ENCODE peak calls at places on chromosomes 6 and 20, in five cellular contexts. E is tibial nerve; X is CD8-positive, alpha-beta memory T cell; M is ascending aorta; H is pancreas. V is an unnamed sample. For H3K36me3, the result is how much of the 10 kb centered on the place peaks cover.

GRCh38 chr6:112130878-112131277 is 43.5 kb downstream of the FAM229B start:
- DNase-seq in E (no peak), X (no peak), M (no peak), H (no peak), V (peak)

GRCh38 chr6:168107191-168107940 is 28.4 kb upstream of the FRMD1 start:
- DNase-seq in E (no peak), X (no peak), H (peak), M (no peak), V (no peak)

GRCh38 chr6:110270166-110270565 is 88.0 kb downstream of the METTL24 start:
- DNase-seq in E (no peak), H (no peak), M (no peak), X (no peak), V (no peak)

GRCh38 chr6:131383421-131384411 is 189.3 kb upstream of the ARG1 start:
- DNase-seq in M (no peak), E (no peak), X (no peak), H (no peak), V (no peak)

GRCh38 chr6:107634147-107635057 is 144.5 kb downstream of the SOBP start:
- DNase-seq in M (no peak), E (no peak), X (peak), H (peak), V (no peak)

GRCh38 chr20:62958388-62959100 is 6.0 kb downstream of the SLC17A9 start:
- DNase-seq in M (no peak), X (no peak), H (no peak), E (no peak), V (no peak)

GRCh38 chr6:33668914-33669313 is 42.6 kb downstream of the UQCC2 start:
- DNase-seq in H (no peak), M (no peak), E (no peak), X (peak), V (peak)

GRCh38 chr20:36084897-36085617 is 69.5 kb upstream of the EPB41L1 start:
- DNase-seq in E (no peak), H (no peak), M (no peak), X (no peak), V (peak)

GRCh38 chr6:13461805-13462204 is 25.6 kb downstream of the GFOD1 start:
- DNase-seq in M (no peak), H (no peak), E (no peak), X (no peak), V (peak)

GRCh38 chr6:15362274-15363160 is 116.6 kb downstream of the JARID2 start:
- DNase-seq in H (no peak), E (no peak), M (no peak), X (no peak), V (no peak)
- H3K36me3 ChIP-seq in H (under half), E (under half), M (under half), X (under half), V (under half)

GRCh38 chr6:53618219-53618618 is 47.3 kb downstream of the KLHL31 start:
- DNase-seq in M (no peak), X (no peak), E (no peak), H (no peak), V (no peak)
- H3K27ac ChIP-seq in M (no peak), X (no peak), E (no peak), H (no peak), V (no peak)

GRCh38 chr6:15504040-15504491 is 158.8 kb downstream of the DTNBP1 start:
- DNase-seq in X (no peak), E (peak), M (no peak), H (no peak), V (no peak)

GRCh38 chr6:15507221-15507620 is 155.6 kb downstream of the DTNBP1 start:
- DNase-seq in M (no peak), X (no peak), E (no peak), H (no peak), V (no peak)

GRCh38 chr6:15504581-15505350 is 158.1 kb downstream of the DTNBP1 start:
- DNase-seq in M (no peak), E (peak), X (no peak), H (no peak), V (peak)

GRCh38 chr6:15506066-15506465 is 156.8 kb downstream of the DTNBP1 start:
- DNase-seq in H (no peak), E (no peak), M (no peak), X (no peak), V (no peak)

DNA sequence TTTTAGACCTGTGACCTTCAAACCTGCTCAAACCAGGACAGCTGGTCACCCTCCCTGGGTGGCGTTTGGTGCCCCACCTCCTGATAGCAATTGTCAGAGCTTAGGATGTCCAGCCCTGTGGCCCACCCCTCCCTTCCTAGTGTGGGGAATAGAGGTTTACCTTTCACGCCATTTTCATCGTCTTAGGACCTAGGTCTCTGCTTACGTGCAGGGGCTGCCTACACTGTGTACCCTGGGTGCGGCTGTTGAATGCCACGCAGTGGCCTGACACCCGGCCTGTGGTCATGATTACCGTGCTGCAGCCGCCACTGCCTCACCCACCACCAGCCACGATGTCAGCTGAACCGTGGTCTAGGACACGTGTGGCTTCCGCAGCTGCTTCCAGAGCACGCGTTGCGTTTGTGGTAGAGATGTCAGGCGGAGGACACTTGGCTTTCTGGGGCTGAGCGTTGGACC is 157.3 kb downstream of the DTNBP1 start:
- DNase-seq in H (no peak), E (no peak), M (no peak), X (no peak), V (no peak)
- H3K36me3 ChIP-seq in H (under half), E (half or more), M (under half), X (under half), V (under half)

DNA sequence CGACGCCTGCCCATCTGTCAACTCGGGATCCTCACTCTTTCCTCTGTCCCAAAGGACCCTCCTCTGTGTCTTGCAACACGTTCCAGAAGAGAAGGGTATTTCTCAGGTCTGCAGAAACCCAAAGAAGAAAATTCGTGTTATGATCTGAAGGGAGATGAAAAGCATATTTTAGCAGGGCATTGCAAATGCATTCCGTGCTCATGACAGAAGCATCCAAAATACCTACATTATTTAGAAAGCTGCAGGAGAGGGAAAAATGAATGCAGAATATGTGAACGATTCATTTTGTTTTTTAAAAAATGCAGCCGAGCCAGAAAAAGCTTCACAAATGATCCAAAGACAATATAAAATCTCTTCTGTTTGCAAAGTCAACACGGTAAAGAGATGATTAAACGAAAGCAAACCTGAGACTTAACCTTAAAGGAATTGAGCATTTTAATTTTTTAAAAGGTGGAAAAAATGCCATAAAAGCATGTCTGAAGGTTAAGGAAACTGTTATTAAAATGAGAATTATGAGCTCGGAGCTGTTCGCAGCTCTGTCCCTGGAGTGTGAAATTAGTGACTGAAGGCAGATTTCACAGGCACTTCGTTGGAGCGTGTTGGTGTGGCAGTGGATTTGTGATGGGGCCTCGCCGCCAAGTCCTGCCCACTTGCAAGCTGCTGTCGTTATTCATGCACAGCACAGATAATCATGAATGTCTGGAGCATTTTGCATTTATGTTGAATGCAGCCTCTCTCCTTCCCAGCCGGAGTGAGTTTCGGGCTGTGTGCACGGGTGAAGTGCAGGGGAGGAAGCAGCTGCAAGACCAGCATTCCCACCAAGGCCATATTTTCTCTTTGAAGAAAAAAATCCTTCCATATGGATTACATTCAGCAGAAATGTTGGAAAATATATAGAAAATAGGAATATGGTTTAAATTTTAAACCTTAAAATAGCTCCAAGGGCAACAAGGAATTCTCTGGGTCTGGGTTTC is 136.3 kb upstream of the SULF2 start:
- DNase-seq in M (no peak), E (no peak), X (no peak), H (no peak), V (no peak)
- H3K27ac ChIP-seq in M (no peak), E (no peak), X (no peak), H (no peak), V (no peak)

GRCh38 chr20:51431321-51431720 is 111.2 kb downstream of the NFATC2 start:
- DNase-seq in M (no peak), H (no peak), X (no peak), E (no peak), V (no peak)
- H3K36me3 ChIP-seq in M (under half), H (under half), X (under half), E (half or more), V (under half)

DNA sequence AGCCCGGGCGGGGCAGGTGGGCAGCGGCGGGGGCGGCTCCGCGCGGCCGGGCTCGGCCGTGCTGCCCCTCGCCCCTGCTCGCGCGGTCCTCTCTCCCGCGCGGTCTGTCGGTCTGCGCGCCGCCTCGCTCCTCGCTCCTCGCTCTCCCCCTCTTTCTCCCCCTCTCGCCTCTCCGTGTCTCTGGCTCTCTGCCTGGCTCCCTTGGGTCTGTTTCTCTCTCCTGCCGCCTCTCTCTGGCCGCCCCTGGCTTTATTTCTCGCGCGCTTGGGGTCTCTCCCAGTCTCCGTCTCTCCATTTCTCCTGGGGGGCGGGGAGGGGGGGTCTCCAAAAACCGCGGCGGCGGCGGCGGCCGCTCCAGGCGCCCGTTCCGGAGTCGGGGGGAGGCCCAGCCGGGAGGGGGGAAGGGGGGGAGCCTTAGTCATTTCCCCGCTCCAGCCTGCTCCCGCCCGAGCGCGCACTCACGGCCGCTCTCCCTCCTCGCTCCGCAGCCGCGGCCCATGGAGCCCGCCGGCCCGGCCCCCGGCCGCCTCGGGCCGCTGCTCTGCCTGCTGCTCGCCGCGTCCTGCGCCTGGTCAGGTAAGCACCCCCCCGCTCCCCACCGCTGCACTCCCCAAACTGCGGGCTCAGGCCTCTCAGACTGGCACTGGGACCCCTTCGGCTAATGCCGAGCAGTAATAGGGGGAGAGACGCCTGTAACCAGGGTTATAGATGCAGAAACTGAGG is at the start of gene SIRPA:
- DNase-seq in E (peak), X (no peak), M (peak), H (peak), V (peak)
- H3K27ac ChIP-seq in E (peak), X (peak), M (peak), H (peak), V (peak)

V was measured in mammary epithelial cell.